ENCODE peak calls at places on chromosomes 3 and 15, in nine cellular contexts. S, N, Q, M, B, J, A, T and X are unnamed samples. For H3K36me3, the result is how much of the 10 kb centered on the place peaks cover.

GRCh38 chr3:168620854-168621253 is 525.1 kb upstream of the GOLIM4 start:
- DNase-seq in J (peak), A (peak), Q (no peak), M (no peak), N (peak), B (no peak), T (peak), S (no peak), X (peak)

GRCh38 chr3:53130179-53131135 is at the start of gene RFT1:
- DNase-seq in N (peak), T (peak), M (peak), B (peak), J (peak), A (peak), Q (peak), S (peak), X (peak)

GRCh38 chr3:64815195-64815627 is 127.4 kb upstream of the ADAMTS9 start:
- DNase-seq in M (no peak), B (no peak), N (no peak), A (no peak), T (no peak), J (no peak), Q (no peak), S (no peak), X (no peak)

GRCh38 chr3:66270314-66270713 is 49.5 kb downstream of the SLC25A26 start:
- DNase-seq in S (no peak), N (no peak), A (no peak), T (no peak), J (no peak), B (no peak), Q (no peak), M (no peak), X (no peak)

GRCh38 chr15:75170203-75170602 is 31.5 kb upstream of the C15orf39 start:
- DNase-seq in T (no peak), B (no peak), A (no peak), N (no peak), Q (no peak), M (no peak), S (no peak), J (no peak), X (no peak)

GRCh38 chr3:30548605-30549004 is 57.8 kb upstream of the TGFBR2 start:
- DNase-seq in M (no peak), Q (peak), S (no peak), N (peak), A (peak), J (no peak), B (no peak), T (no peak), X (no peak)

GRCh38 chr3:72818092-72818721 is 30.0 kb downstream of the SHQ1 start:
- DNase-seq in S (no peak), B (no peak), N (peak), M (no peak), T (no peak), Q (no peak), J (peak), A (peak), X (no peak)

GRCh38 chr3:149678365-149678948 is 20.6 kb upstream of the WWTR1 start:
- DNase-seq in A (no peak), N (peak), Q (no peak), J (no peak), T (no peak), B (no peak), M (no peak), S (no peak), X (no peak)

GRCh38 chr3:29552036-29552435 is 271.2 kb downstream of the RBMS3 start:
- DNase-seq in N (no peak), T (no peak), S (no peak), B (no peak), M (no peak), J (no peak), Q (no peak), A (no peak), X (no peak)

GRCh38 chr15:95018888-95019545 is 787.7 kb downstream of the MCTP2 start:
- DNase-seq in S (no peak), N (peak), A (no peak), Q (no peak), J (peak), B (no peak), M (no peak), T (no peak), X (no peak)

GRCh38 chr3:190528721-190529120 is 14.8 kb downstream of the IL1RAP start:
- DNase-seq in A (no peak), Q (no peak), N (no peak), B (no peak), S (no peak), T (no peak), J (no peak), M (no peak), X (no peak)

GRCh38 chr3:66115858-66116654 is 77.3 kb upstream of the MAGI1 start:
- DNase-seq in A (peak), S (no peak), Q (no peak), J (peak), M (no peak), N (peak), B (no peak), T (peak), X (no peak)

GRCh38 chr15:57566840-57567239 is 24.9 kb upstream of the MYZAP start:
- DNase-seq in N (no peak), M (no peak), B (no peak), S (no peak), Q (no peak), T (no peak), J (no peak), A (no peak), X (peak)

GRCh38 chr15:63244976-63245645 is 32.3 kb upstream of the APH1B start:
- DNase-seq in T (no peak), J (no peak), B (no peak), N (no peak), M (peak), A (no peak), Q (peak), S (no peak), X (no peak)

GRCh38 chr3:16249336-16249735 is 15.4 kb downstream of the DPH3 start:
- DNase-seq in T (peak), J (no peak), Q (no peak), N (no peak), M (no peak), S (no peak), A (peak), B (no peak), X (no peak)

GRCh38 chr3:44665173-44665572 is 16.6 kb downstream of the ZNF35 start:
- DNase-seq in T (no peak), J (no peak), B (no peak), N (no peak), Q (no peak), S (no peak), A (no peak), M (no peak), X (no peak)

GRCh38 chr3:13566462-13566748 is 17.5 kb downstream of the FBLN2 start:
- DNase-seq in A (no peak), J (no peak), Q (no peak), T (no peak), B (no peak), M (no peak), N (no peak), S (no peak), X (no peak)

DNA sequence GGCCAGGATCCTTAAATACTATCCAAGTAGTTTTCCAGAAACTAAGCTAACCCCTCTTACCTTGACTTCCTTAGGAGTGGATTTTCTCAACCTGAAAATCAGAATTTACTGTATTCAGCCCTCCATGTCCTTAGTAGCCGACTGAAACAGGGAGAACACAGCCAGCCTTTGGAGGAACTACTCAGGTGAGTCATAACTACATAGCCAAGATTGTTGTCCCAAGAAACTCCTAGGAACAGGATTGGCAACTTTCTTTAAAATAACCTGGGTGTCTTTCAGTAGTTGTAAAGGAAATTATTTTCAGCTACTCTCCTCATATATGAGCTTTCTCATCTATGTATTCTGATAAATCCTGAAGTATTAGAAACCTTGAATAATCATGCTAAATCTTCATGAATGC is 22.3 kb downstream of the FANCD2OS start:
- DNase-seq in J (peak), T (no peak), M (no peak), S (no peak), A (no peak), Q (no peak), N (peak), B (no peak), X (no peak)
- H3K36me3 ChIP-seq in J (under half), T (under half), M (under half), S (under half), A (under half), Q (under half), N (under half), B (under half), X (under half)

GRCh38 chr3:123088360-123088759 is 21.5 kb downstream of the PDIA5 start:
- DNase-seq in T (no peak), A (no peak), S (no peak), N (no peak), Q (no peak), J (no peak), M (no peak), B (no peak), X (no peak)

GRCh38 chr3:123086110-123086642 is 19.4 kb downstream of the PDIA5 start:
- DNase-seq in T (no peak), N (no peak), M (no peak), Q (no peak), A (no peak), J (no peak), B (no peak), S (no peak), X (no peak)

GRCh38 chr3:123092243-123092642 is 25.4 kb downstream of the PDIA5 start:
- DNase-seq in T (no peak), B (no peak), M (no peak), S (no peak), J (no peak), N (no peak), A (no peak), Q (no peak), X (no peak)

GRCh38 chr3:123090700-123091585 is 24.1 kb downstream of the PDIA5 start:
- DNase-seq in A (no peak), N (no peak), Q (peak), T (peak), B (no peak), J (no peak), M (no peak), S (no peak), X (no peak)

DNA sequence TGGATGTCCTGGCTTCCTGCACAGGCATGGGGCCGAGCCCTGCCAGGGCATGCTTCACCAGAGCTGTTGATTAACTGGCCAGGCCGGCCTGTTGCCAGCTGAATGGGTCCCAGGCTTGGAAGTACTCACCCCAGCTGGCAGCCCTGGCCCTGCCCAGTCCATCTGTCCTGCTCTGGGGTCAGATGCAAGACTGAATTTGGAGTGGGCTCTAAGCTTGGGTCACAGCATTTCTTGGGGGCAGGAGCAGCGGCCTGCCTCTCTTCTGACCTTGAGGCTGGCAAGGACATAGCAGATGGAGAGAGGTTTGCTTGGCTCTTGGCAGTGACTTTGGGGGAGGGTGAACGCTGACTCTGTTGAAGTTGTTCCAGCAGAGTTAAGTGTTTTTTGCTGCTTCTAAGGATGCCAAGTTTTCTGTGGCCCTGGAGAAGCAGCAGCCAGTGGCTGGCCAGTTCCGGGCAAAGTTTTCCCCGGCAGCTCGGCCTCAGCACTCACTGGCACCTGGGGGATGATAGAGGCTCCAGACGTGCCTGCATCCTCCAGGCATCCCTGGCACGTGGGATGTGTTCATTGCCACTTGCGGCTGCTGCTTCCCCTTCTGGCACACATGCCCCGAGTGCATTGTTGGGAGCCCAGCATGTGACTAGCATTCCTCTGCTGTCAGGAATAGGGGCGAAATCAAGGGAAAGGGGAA is 22.9 kb downstream of the PDIA5 start:
- DNase-seq in Q (no peak), J (no peak), S (no peak), A (peak), B (no peak), N (no peak), M (no peak), T (no peak), X (no peak)
- H3K36me3 ChIP-seq in Q (under half), J (under half), S (under half), A (under half), B (under half), N (under half), M (under half), T (under half), X (under half)

DNA sequence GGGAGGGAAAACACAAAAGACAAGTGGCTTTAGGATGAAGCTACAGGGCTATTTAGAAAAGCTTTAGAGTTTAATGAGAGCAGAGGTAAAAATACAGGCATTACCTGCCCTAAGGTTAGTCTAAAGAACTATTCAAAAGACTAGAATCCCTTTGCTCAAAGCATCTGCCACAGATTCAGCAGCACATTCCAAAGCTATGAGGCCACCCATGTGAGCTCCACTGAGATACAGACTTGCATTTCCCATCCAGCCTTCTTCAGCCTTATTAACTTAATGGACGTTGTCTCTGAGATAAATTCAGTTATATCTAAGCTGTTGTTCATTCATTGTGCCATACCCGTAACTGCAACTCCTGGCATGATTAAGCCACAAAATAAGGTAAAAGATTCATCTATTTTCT is 25.4 kb downstream of the CXCR6 start:
- DNase-seq in T (no peak), A (no peak), S (no peak), B (no peak), J (peak), Q (no peak), N (peak), M (no peak), X (no peak)
- H3K36me3 ChIP-seq in T (under half), A (under half), S (under half), B (half or more), J (under half), Q (under half), N (under half), M (half or more), X (under half)

GRCh38 chr3:50255251-50255615 is 13.7 kb upstream of the SEMA3B start:
- DNase-seq in M (no peak), T (no peak), N (peak), B (no peak), J (no peak), S (no peak), A (no peak), Q (no peak), X (no peak)
- H3K36me3 ChIP-seq in M (half or more), T (half or more), N (under half), B (under half), J (under half), S (under half), A (under half), Q (under half), X (under half)

DNA sequence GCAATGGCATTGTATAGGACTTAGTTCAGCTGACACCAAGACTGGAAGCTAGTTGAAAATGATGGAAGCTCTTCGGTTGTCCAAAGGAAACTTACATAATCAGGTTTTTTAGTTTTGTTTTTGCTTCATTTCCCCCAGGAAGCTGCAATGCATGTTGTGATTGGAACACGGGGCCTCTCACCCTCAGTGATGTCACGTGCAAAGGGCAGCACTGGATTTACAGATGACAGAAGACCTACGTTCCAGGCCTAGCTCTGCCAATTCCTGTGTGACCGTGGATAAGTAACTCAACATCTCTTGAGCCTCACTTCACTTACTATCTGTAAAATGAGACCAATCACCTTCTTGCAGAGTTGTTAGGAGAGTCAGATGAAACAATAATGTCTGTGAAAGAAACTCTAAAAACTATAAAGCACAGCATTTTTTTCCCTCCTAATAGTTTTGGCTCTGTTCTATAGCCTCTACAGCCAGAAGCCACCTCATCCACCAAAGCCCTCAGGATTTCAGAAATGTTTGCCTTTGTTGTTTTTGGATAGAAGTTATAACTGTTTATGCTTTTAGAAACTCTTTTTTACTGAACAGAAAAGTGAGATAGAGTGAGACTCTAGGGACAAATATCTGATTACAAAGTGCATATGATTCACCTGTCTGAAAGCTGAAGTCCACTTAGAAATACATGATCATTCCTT is 4.6 kb downstream of the RBSN start:
- DNase-seq in S (no peak), B (no peak), J (no peak), A (no peak), T (no peak), N (no peak), Q (no peak), M (no peak), X (no peak)
- H3K36me3 ChIP-seq in S (under half), B (under half), J (under half), A (under half), T (under half), N (under half), Q (under half), M (under half), X (under half)

DNA sequence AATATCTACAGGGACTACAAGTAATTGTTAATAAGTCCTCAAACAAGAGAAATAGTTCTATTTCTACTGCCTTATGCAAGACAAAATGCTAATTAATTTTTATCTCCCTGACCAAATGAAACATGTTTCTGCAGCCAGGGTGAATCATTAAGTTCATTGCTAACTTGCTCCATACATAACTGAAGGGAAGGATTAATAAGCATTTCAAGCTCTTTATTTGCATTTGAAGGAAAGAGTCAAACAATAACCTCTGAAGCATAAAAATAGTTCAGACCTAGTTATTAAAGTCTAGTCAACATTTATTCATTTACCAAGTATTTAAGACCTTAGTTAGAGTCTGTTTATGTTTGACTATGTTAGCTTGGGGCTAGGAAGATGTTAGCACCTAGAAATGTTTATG is 120.0 kb downstream of the ATP1B3 start:
- DNase-seq in S (no peak), T (no peak), A (no peak), J (no peak), N (peak), B (no peak), M (no peak), Q (no peak), X (no peak)
- H3K36me3 ChIP-seq in S (under half), T (under half), A (under half), J (under half), N (under half), B (under half), M (under half), Q (under half), X (under half)

GRCh38 chr15:50944692-50945091 is 36.2 kb downstream of the AP4E1 start:
- DNase-seq in N (no peak), A (no peak), Q (no peak), T (no peak), B (no peak), J (no peak), S (no peak), M (no peak), X (no peak)
- H3K36me3 ChIP-seq in N (under half), A (under half), Q (under half), T (under half), B (under half), J (under half), S (under half), M (under half), X (under half)